ENCODE peak calls at places on chromosomes 7 and 10, in nine cellular contexts. A is AG08396; E is KBM-7; D is NCI-H1436 treated with DMSO at 0.1 percent for 48 hours; G is esophagus muscularis mucosa; Y is CD8-positive, alpha-beta T cell; C is activated naive CD4-positive, alpha-beta T cell treated with anti-CD3 and anti-CD28 coated beads for 36 hours; K is A172; M is head of caudate nucleus. P is an unnamed sample.
A peak's percentile ranks its signal among the peaks of the same experiment; 100 is the strongest.

GRCh38 chr7:139118803-139119485 is 9.4 kb upstream of the ZC3HAV1 start:
- DNase-seq in Y (peak; percentile 54), D (no peak), M (no peak), K (peak; percentile 15), E (peak; percentile 56), C (peak; percentile 57), A (no peak), G (no peak), P (no peak)

GRCh38 chr10:53939654-53940053 is 861.4 kb downstream of the PCDH15 start:
- DNase-seq in A (no peak), K (no peak), G (no peak), Y (no peak), E (no peak), C (no peak), M (no peak), D (no peak), P (no peak)

GRCh38 chr7:156019308-156019707 is 207.0 kb upstream of the SHH start:
- DNase-seq in A (no peak), M (no peak), G (no peak), E (no peak), D (no peak), C (no peak), K (no peak), Y (peak; percentile 4), P (no peak)

GRCh38 chr7:36967387-36967786 is 243.1 kb upstream of the AOAH start:
- DNase-seq in D (no peak), E (peak; percentile 36), Y (no peak), G (no peak), C (no peak), A (peak; percentile 80), M (peak; percentile 60), K (peak; percentile 87), P (peak; percentile 68)

GRCh38 chr7:101173752-101174244 is 6.3 kb downstream of the NAT16 start:
- DNase-seq in E (peak; percentile 81), Y (peak; percentile 65), D (no peak), A (peak; percentile 87), K (peak; percentile 54), C (peak; percentile 84), M (no peak), G (no peak), P (no peak)

GRCh38 chr10:123109466-123109865 is 26.3 kb upstream of the HMX3 start:
- DNase-seq in K (no peak), C (no peak), M (no peak), E (no peak), D (no peak), Y (no peak), A (no peak), G (no peak), P (no peak)

GRCh38 chr7:25031432-25031831 is 51.5 kb upstream of the OSBPL3 start:
- DNase-seq in G (no peak), D (no peak), A (no peak), M (no peak), K (peak; percentile 63), E (no peak), Y (no peak), C (no peak), P (no peak)

GRCh38 chr10:133210398-133211140 is 19.4 kb upstream of the UTF1 start:
- DNase-seq in Y (no peak), K (no peak), C (no peak), G (no peak), D (no peak), M (no peak), E (no peak), A (no peak), P (no peak)

GRCh38 chr10:129849452-129849750 is 114.7 kb downstream of the EBF3 start:
- DNase-seq in M (no peak), E (no peak), D (peak; percentile 81), G (no peak), A (no peak), C (no peak), Y (no peak), K (no peak), P (no peak)

GRCh38 chr10:116155191-116155590 is 117.8 kb downstream of the GFRA1 start:
- DNase-seq in A (no peak), K (no peak), E (no peak), C (no peak), Y (no peak), G (no peak), M (no peak), D (no peak), P (no peak)

GRCh38 chr7:100602889-100603696 is 930 bp downstream of the PCOLCE start:
- DNase-seq in K (peak; percentile 60), D (no peak), C (no peak), M (no peak), E (no peak), G (peak; percentile 95), Y (no peak), A (peak; percentile 92), P (peak; percentile 72)

GRCh38 chr10:60518745-60519144 is 129.1 kb upstream of the ANK3 start:
- DNase-seq in Y (no peak), D (no peak), G (no peak), K (no peak), C (no peak), M (no peak), E (no peak), A (no peak), P (no peak)

GRCh38 chr7:153185936-153186335 is 426.4 kb downstream of the ACTR3B start:
- DNase-seq in A (no peak), M (no peak), G (no peak), C (no peak), Y (no peak), K (no peak), E (no peak), D (no peak), P (no peak)

GRCh38 chr10:91672021-91672608 is 39.2 kb upstream of the PPP1R3C start:
- DNase-seq in K (peak; percentile 93), G (peak; percentile 47), E (peak; percentile 81), Y (no peak), D (no peak), C (no peak), M (no peak), A (peak; percentile 30), P (peak; percentile 80)

GRCh38 chr10:74859546-74859945 is 33.1 kb downstream of the KAT6B start:
- DNase-seq in D (no peak), M (no peak), K (no peak), A (no peak), C (no peak), E (no peak), G (no peak), Y (no peak), P (no peak)

P was measured in HTR-8/SVneo.